ENCODE peak calls at places on chromosomes 3 and 15, in six cellular contexts. One of them, this sample, is unnamed.

GRCh38 chr3:129046037-129046731 is 14.4 kb upstream of the GP9 start:
- DNase-seq in PC-3: no peak
- DNase-seq in NCI-H146: no peak
- DNase-seq in GOT3: no peak
- DNase-seq in stimulated activated effector memory CD8-positive, alpha-beta T cell treated with anti-CD3 and anti-CD28 coated beads, Interleukin-12 subunit alpha, Interleukin-12 subunit beta, amount 100 ng/mL, for 72 hours: no peak
- DNase-seq in Calu3: no peak
- DNase-seq in this sample: no peak

GRCh38 chr3:179840985-179841384 is 188.1 kb downstream of the USP13 start:
- DNase-seq in PC-3: peak; percentile 73
- DNase-seq in NCI-H146: no peak
- DNase-seq in GOT3: no peak
- DNase-seq in stimulated activated effector memory CD8-positive, alpha-beta T cell treated with anti-CD3 and anti-CD28 coated beads, Interleukin-12 subunit alpha, Interleukin-12 subunit beta, amount 100 ng/mL, for 72 hours: no peak
- DNase-seq in Calu3: peak; percentile 70
- DNase-seq in this sample: peak; percentile 19

GRCh38 chr3:98961161-98962155 is 60.0 kb upstream of the DCBLD2 start:
- DNase-seq in PC-3: peak; percentile 83
- DNase-seq in NCI-H146: no peak
- DNase-seq in GOT3: no peak
- DNase-seq in stimulated activated effector memory CD8-positive, alpha-beta T cell treated with anti-CD3 and anti-CD28 coated beads, Interleukin-12 subunit alpha, Interleukin-12 subunit beta, amount 100 ng/mL, for 72 hours: no peak
- DNase-seq in Calu3: no peak
- DNase-seq in this sample: peak; percentile 55

GRCh38 chr3:12868039-12869024 is 27.0 kb upstream of the RPL32 start:
- DNase-seq in PC-3: peak; percentile 93
- DNase-seq in NCI-H146: peak; percentile 75
- DNase-seq in GOT3: peak; percentile 43
- DNase-seq in stimulated activated effector memory CD8-positive, alpha-beta T cell treated with anti-CD3 and anti-CD28 coated beads, Interleukin-12 subunit alpha, Interleukin-12 subunit beta, amount 100 ng/mL, for 72 hours: peak; percentile 72
- DNase-seq in Calu3: peak; percentile 81
- DNase-seq in this sample: peak; percentile 96

GRCh38 chr3:156604642-156605144 is 49.8 kb upstream of the SSR3 start:
- DNase-seq in PC-3: no peak
- DNase-seq in NCI-H146: no peak
- DNase-seq in GOT3: no peak
- DNase-seq in stimulated activated effector memory CD8-positive, alpha-beta T cell treated with anti-CD3 and anti-CD28 coated beads, Interleukin-12 subunit alpha, Interleukin-12 subunit beta, amount 100 ng/mL, for 72 hours: no peak
- DNase-seq in Calu3: no peak
- DNase-seq in this sample: no peak

GRCh38 chr15:61519296-61519695 is 290.2 kb upstream of the RORA start:
- DNase-seq in PC-3: no peak
- DNase-seq in NCI-H146: no peak
- DNase-seq in GOT3: no peak
- DNase-seq in stimulated activated effector memory CD8-positive, alpha-beta T cell treated with anti-CD3 and anti-CD28 coated beads, Interleukin-12 subunit alpha, Interleukin-12 subunit beta, amount 100 ng/mL, for 72 hours: no peak
- DNase-seq in Calu3: no peak
- DNase-seq in this sample: no peak

GRCh38 chr15:31605467-31605931 is 278.9 kb downstream of the KLF13 start:
- DNase-seq in PC-3: peak; percentile 44
- DNase-seq in NCI-H146: peak; percentile 5
- DNase-seq in GOT3: no peak
- DNase-seq in stimulated activated effector memory CD8-positive, alpha-beta T cell treated with anti-CD3 and anti-CD28 coated beads, Interleukin-12 subunit alpha, Interleukin-12 subunit beta, amount 100 ng/mL, for 72 hours: no peak
- DNase-seq in Calu3: no peak
- DNase-seq in this sample: peak; percentile 73

GRCh38 chr15:77527164-77527778 is 105.4 kb downstream of the LINGO1 start:
- DNase-seq in PC-3: peak; percentile 30
- DNase-seq in NCI-H146: peak; percentile 19
- DNase-seq in GOT3: no peak
- DNase-seq in stimulated activated effector memory CD8-positive, alpha-beta T cell treated with anti-CD3 and anti-CD28 coated beads, Interleukin-12 subunit alpha, Interleukin-12 subunit beta, amount 100 ng/mL, for 72 hours: no peak
- DNase-seq in Calu3: peak; percentile 59
- DNase-seq in this sample: peak; percentile 80

GRCh38 chr15:36323607-36324006 is 255.8 kb upstream of the CDIN1 start:
- DNase-seq in PC-3: no peak
- DNase-seq in NCI-H146: no peak
- DNase-seq in GOT3: no peak
- DNase-seq in stimulated activated effector memory CD8-positive, alpha-beta T cell treated with anti-CD3 and anti-CD28 coated beads, Interleukin-12 subunit alpha, Interleukin-12 subunit beta, amount 100 ng/mL, for 72 hours: no peak
- DNase-seq in Calu3: no peak
- DNase-seq in this sample: peak; percentile 19

GRCh38 chr3:128725547-128725931 is 444 bp upstream of the RAB7A start:
- DNase-seq in PC-3: no peak
- DNase-seq in NCI-H146: no peak
- DNase-seq in GOT3: no peak
- DNase-seq in stimulated activated effector memory CD8-positive, alpha-beta T cell treated with anti-CD3 and anti-CD28 coated beads, Interleukin-12 subunit alpha, Interleukin-12 subunit beta, amount 100 ng/mL, for 72 hours: no peak
- DNase-seq in Calu3: no peak
- DNase-seq in this sample: no peak

GRCh38 chr3:18442743-18443669 is 17.9 kb upstream of the SATB1 start:
- DNase-seq in PC-3: no peak
- DNase-seq in NCI-H146: no peak
- DNase-seq in GOT3: no peak
- DNase-seq in stimulated activated effector memory CD8-positive, alpha-beta T cell treated with anti-CD3 and anti-CD28 coated beads, Interleukin-12 subunit alpha, Interleukin-12 subunit beta, amount 100 ng/mL, for 72 hours: peak; percentile 64
- DNase-seq in Calu3: no peak
- DNase-seq in this sample: no peak

GRCh38 chr3:78919021-78919755 is 848.6 kb downstream of the ROBO1 start:
- DNase-seq in PC-3: no peak
- DNase-seq in NCI-H146: no peak
- DNase-seq in GOT3: no peak
- DNase-seq in stimulated activated effector memory CD8-positive, alpha-beta T cell treated with anti-CD3 and anti-CD28 coated beads, Interleukin-12 subunit alpha, Interleukin-12 subunit beta, amount 100 ng/mL, for 72 hours: no peak
- DNase-seq in Calu3: peak; percentile 1
- DNase-seq in this sample: peak; percentile 88

GRCh38 chr3:107992976-107993684 is 97.7 kb downstream of the CD47 start:
- DNase-seq in PC-3: peak; percentile 94
- DNase-seq in NCI-H146: no peak
- DNase-seq in GOT3: no peak
- DNase-seq in stimulated activated effector memory CD8-positive, alpha-beta T cell treated with anti-CD3 and anti-CD28 coated beads, Interleukin-12 subunit alpha, Interleukin-12 subunit beta, amount 100 ng/mL, for 72 hours: no peak
- DNase-seq in Calu3: peak; percentile 67
- DNase-seq in this sample: no peak

GRCh38 chr3:195009607-195010006 is 261.4 kb downstream of the XXYLT1 start:
- DNase-seq in PC-3: no peak
- DNase-seq in NCI-H146: no peak
- DNase-seq in GOT3: no peak
- DNase-seq in stimulated activated effector memory CD8-positive, alpha-beta T cell treated with anti-CD3 and anti-CD28 coated beads, Interleukin-12 subunit alpha, Interleukin-12 subunit beta, amount 100 ng/mL, for 72 hours: no peak
- DNase-seq in Calu3: no peak
- DNase-seq in this sample: no peak

GRCh38 chr3:9808345-9809037 is 1.6 kb upstream of the TTLL3 start:
- DNase-seq in PC-3: peak; percentile 63
- DNase-seq in NCI-H146: peak; percentile 17
- DNase-seq in GOT3: peak; percentile 10
- DNase-seq in stimulated activated effector memory CD8-positive, alpha-beta T cell treated with anti-CD3 and anti-CD28 coated beads, Interleukin-12 subunit alpha, Interleukin-12 subunit beta, amount 100 ng/mL, for 72 hours: peak; percentile 72
- DNase-seq in Calu3: peak; percentile 55
- DNase-seq in this sample: peak; percentile 53

GRCh38 chr15:85545185-85545584 is 164.8 kb downstream of the AKAP13 start:
- DNase-seq in PC-3: no peak
- DNase-seq in NCI-H146: no peak
- DNase-seq in GOT3: no peak
- DNase-seq in stimulated activated effector memory CD8-positive, alpha-beta T cell treated with anti-CD3 and anti-CD28 coated beads, Interleukin-12 subunit alpha, Interleukin-12 subunit beta, amount 100 ng/mL, for 72 hours: no peak
- DNase-seq in Calu3: no peak
- DNase-seq in this sample: peak; percentile 85

GRCh38 chr3:52890735-52891134 is 6.6 kb downstream of the STIMATE start:
- DNase-seq in PC-3: peak; percentile 32
- DNase-seq in NCI-H146: no peak
- DNase-seq in GOT3: no peak
- DNase-seq in stimulated activated effector memory CD8-positive, alpha-beta T cell treated with anti-CD3 and anti-CD28 coated beads, Interleukin-12 subunit alpha, Interleukin-12 subunit beta, amount 100 ng/mL, for 72 hours: peak; percentile 64
- DNase-seq in Calu3: no peak
- DNase-seq in this sample: peak; percentile 19

GRCh38 chr3:15312550-15312949 is 19.8 kb downstream of the SH3BP5 start:
- DNase-seq in PC-3: no peak
- DNase-seq in NCI-H146: no peak
- DNase-seq in GOT3: no peak
- DNase-seq in stimulated activated effector memory CD8-positive, alpha-beta T cell treated with anti-CD3 and anti-CD28 coated beads, Interleukin-12 subunit alpha, Interleukin-12 subunit beta, amount 100 ng/mL, for 72 hours: no peak
- DNase-seq in Calu3: no peak
- DNase-seq in this sample: no peak

GRCh38 chr3:7800006-7800780 is 701.4 kb upstream of the LMCD1 start:
- DNase-seq in PC-3: peak; percentile 6
- DNase-seq in NCI-H146: no peak
- DNase-seq in GOT3: no peak
- DNase-seq in stimulated activated effector memory CD8-positive, alpha-beta T cell treated with anti-CD3 and anti-CD28 coated beads, Interleukin-12 subunit alpha, Interleukin-12 subunit beta, amount 100 ng/mL, for 72 hours: no peak
- DNase-seq in Calu3: no peak
- DNase-seq in this sample: no peak

GRCh38 chr3:158106773-158107461 is 697 bp upstream of the SHOX2 start:
- DNase-seq in PC-3: no peak
- DNase-seq in NCI-H146: peak; percentile 72
- DNase-seq in GOT3: no peak
- DNase-seq in stimulated activated effector memory CD8-positive, alpha-beta T cell treated with anti-CD3 and anti-CD28 coated beads, Interleukin-12 subunit alpha, Interleukin-12 subunit beta, amount 100 ng/mL, for 72 hours: peak; percentile 59
- DNase-seq in Calu3: no peak
- DNase-seq in this sample: peak; percentile 61

GRCh38 chr3:145981057-145981456 is 179.9 kb downstream of the PLOD2 start:
- DNase-seq in PC-3: no peak
- DNase-seq in NCI-H146: no peak
- DNase-seq in GOT3: no peak
- DNase-seq in stimulated activated effector memory CD8-positive, alpha-beta T cell treated with anti-CD3 and anti-CD28 coated beads, Interleukin-12 subunit alpha, Interleukin-12 subunit beta, amount 100 ng/mL, for 72 hours: no peak
- DNase-seq in Calu3: no peak
- DNase-seq in this sample: peak; percentile 31